ENCODE peak calls at places on chromosomes 11 and 22, in six cellular contexts. One of them, this sample, is unnamed.

GRCh38 chr11:73528877-73529530 is 68.9 kb downstream of the FAM168A start:
- DNase-seq in AG04449: no peak
- DNase-seq in HuH-7: no peak
- DNase-seq in activated CD4-positive, alpha-beta memory T cell treated with anti-CD3 and anti-CD28 coated beads, Interleukin-2, amount 10 ng/mL, durations not matched to agents 7 days and 5 days: no peak
- DNase-seq in neural progenitor cell: no peak
- DNase-seq in ascending aorta: no peak
- DNase-seq in this sample: no peak

GRCh38 chr11:73647459-73648100 is 1.2 kb downstream of the PLEKHB1 start:
- DNase-seq in neural progenitor cell: peak
- DNase-seq in activated CD4-positive, alpha-beta memory T cell treated with anti-CD3 and anti-CD28 coated beads, Interleukin-2, amount 10 ng/mL, durations not matched to agents 7 days and 5 days: peak
- DNase-seq in ascending aorta: peak
- DNase-seq in HuH-7: no peak
- DNase-seq in AG04449: no peak
- DNase-seq in this sample: peak

GRCh38 chr11:60252208-60252566 is 9.2 kb upstream of the MS4A4E start:
- DNase-seq in HuH-7: no peak
- DNase-seq in neural progenitor cell: no peak
- DNase-seq in activated CD4-positive, alpha-beta memory T cell treated with anti-CD3 and anti-CD28 coated beads, Interleukin-2, amount 10 ng/mL, durations not matched to agents 7 days and 5 days: no peak
- DNase-seq in AG04449: no peak
- DNase-seq in ascending aorta: no peak
- DNase-seq in this sample: no peak

GRCh38 chr22:47043835-47044721 is 281.6 kb downstream of the TBC1D22A start:
- DNase-seq in activated CD4-positive, alpha-beta memory T cell treated with anti-CD3 and anti-CD28 coated beads, Interleukin-2, amount 10 ng/mL, durations not matched to agents 7 days and 5 days: no peak
- DNase-seq in AG04449: no peak
- DNase-seq in neural progenitor cell: peak
- DNase-seq in ascending aorta: no peak
- DNase-seq in HuH-7: no peak
- DNase-seq in this sample: no peak

GRCh38 chr11:944711-945470 is 19.2 kb downstream of the AP2A2 start:
- DNase-seq in neural progenitor cell: peak
- DNase-seq in AG04449: no peak
- DNase-seq in activated CD4-positive, alpha-beta memory T cell treated with anti-CD3 and anti-CD28 coated beads, Interleukin-2, amount 10 ng/mL, durations not matched to agents 7 days and 5 days: no peak
- DNase-seq in ascending aorta: no peak
- DNase-seq in HuH-7: no peak
- DNase-seq in this sample: no peak

GRCh38 chr22:47209547-47210023 is 447.1 kb downstream of the TBC1D22A start:
- DNase-seq in neural progenitor cell: no peak
- DNase-seq in activated CD4-positive, alpha-beta memory T cell treated with anti-CD3 and anti-CD28 coated beads, Interleukin-2, amount 10 ng/mL, durations not matched to agents 7 days and 5 days: peak
- DNase-seq in ascending aorta: peak
- DNase-seq in AG04449: no peak
- DNase-seq in HuH-7: no peak
- DNase-seq in this sample: no peak

GRCh38 chr11:9379046-9379445 is 5.4 kb upstream of the IPO7 start:
- DNase-seq in AG04449: no peak
- DNase-seq in ascending aorta: no peak
- DNase-seq in HuH-7: no peak
- DNase-seq in activated CD4-positive, alpha-beta memory T cell treated with anti-CD3 and anti-CD28 coated beads, Interleukin-2, amount 10 ng/mL, durations not matched to agents 7 days and 5 days: no peak
- DNase-seq in neural progenitor cell: no peak
- DNase-seq in this sample: no peak

GRCh38 chr11:1197886-1198765 is 24.7 kb upstream of the MUC5B start:
- DNase-seq in neural progenitor cell: no peak
- DNase-seq in activated CD4-positive, alpha-beta memory T cell treated with anti-CD3 and anti-CD28 coated beads, Interleukin-2, amount 10 ng/mL, durations not matched to agents 7 days and 5 days: no peak
- DNase-seq in HuH-7: no peak
- DNase-seq in AG04449: no peak
- DNase-seq in ascending aorta: peak
- DNase-seq in this sample: no peak

GRCh38 chr11:8006349-8006977 is 19.3 kb downstream of the EIF3F start:
- DNase-seq in ascending aorta: peak
- DNase-seq in HuH-7: peak
- DNase-seq in neural progenitor cell: peak
- DNase-seq in activated CD4-positive, alpha-beta memory T cell treated with anti-CD3 and anti-CD28 coated beads, Interleukin-2, amount 10 ng/mL, durations not matched to agents 7 days and 5 days: peak
- DNase-seq in AG04449: peak
- DNase-seq in this sample: peak

GRCh38 chr11:47489395-47489755 is 40.4 kb upstream of the RAPSN start:
- DNase-seq in HuH-7: no peak
- DNase-seq in activated CD4-positive, alpha-beta memory T cell treated with anti-CD3 and anti-CD28 coated beads, Interleukin-2, amount 10 ng/mL, durations not matched to agents 7 days and 5 days: no peak
- DNase-seq in neural progenitor cell: no peak
- DNase-seq in AG04449: no peak
- DNase-seq in ascending aorta: no peak
- DNase-seq in this sample: no peak

GRCh38 chr22:46336119-46337078 is 885 bp downstream of the TRMU start:
- DNase-seq in ascending aorta: no peak
- DNase-seq in neural progenitor cell: peak
- DNase-seq in activated CD4-positive, alpha-beta memory T cell treated with anti-CD3 and anti-CD28 coated beads, Interleukin-2, amount 10 ng/mL, durations not matched to agents 7 days and 5 days: no peak
- DNase-seq in AG04449: no peak
- DNase-seq in HuH-7: peak
- DNase-seq in this sample: no peak

GRCh38 chr11:76493040-76493439 is 48.2 kb downstream of the EMSY start:
- DNase-seq in neural progenitor cell: no peak
- DNase-seq in AG04449: no peak
- DNase-seq in activated CD4-positive, alpha-beta memory T cell treated with anti-CD3 and anti-CD28 coated beads, Interleukin-2, amount 10 ng/mL, durations not matched to agents 7 days and 5 days: no peak
- DNase-seq in HuH-7: no peak
- DNase-seq in ascending aorta: peak
- DNase-seq in this sample: no peak

GRCh38 chr11:20611892-20612291 is 12.5 kb downstream of the SLC6A5 start:
- DNase-seq in neural progenitor cell: no peak
- DNase-seq in activated CD4-positive, alpha-beta memory T cell treated with anti-CD3 and anti-CD28 coated beads, Interleukin-2, amount 10 ng/mL, durations not matched to agents 7 days and 5 days: no peak
- DNase-seq in AG04449: no peak
- DNase-seq in ascending aorta: no peak
- DNase-seq in HuH-7: peak
- DNase-seq in this sample: no peak

GRCh38 chr11:120974980-120975379 is 48.9 kb upstream of the TBCEL start:
- DNase-seq in HuH-7: no peak
- DNase-seq in ascending aorta: no peak
- DNase-seq in activated CD4-positive, alpha-beta memory T cell treated with anti-CD3 and anti-CD28 coated beads, Interleukin-2, amount 10 ng/mL, durations not matched to agents 7 days and 5 days: no peak
- DNase-seq in neural progenitor cell: no peak
- DNase-seq in AG04449: no peak
- DNase-seq in this sample: no peak

GRCh38 chr11:355581-356458 is 13.5 kb upstream of the B4GALNT4 start:
- DNase-seq in activated CD4-positive, alpha-beta memory T cell treated with anti-CD3 and anti-CD28 coated beads, Interleukin-2, amount 10 ng/mL, durations not matched to agents 7 days and 5 days: peak
- DNase-seq in AG04449: peak
- DNase-seq in neural progenitor cell: peak
- DNase-seq in ascending aorta: peak
- DNase-seq in HuH-7: peak
- DNase-seq in this sample: peak

GRCh38 chr11:5564259-5565019 is 16.1 kb upstream of the OR52H1 start:
- DNase-seq in HuH-7: no peak
- DNase-seq in ascending aorta: no peak
- DNase-seq in AG04449: no peak
- DNase-seq in activated CD4-positive, alpha-beta memory T cell treated with anti-CD3 and anti-CD28 coated beads, Interleukin-2, amount 10 ng/mL, durations not matched to agents 7 days and 5 days: no peak
- DNase-seq in neural progenitor cell: no peak
- DNase-seq in this sample: no peak

GRCh38 chr22:31248965-31249940 is 37.2 kb downstream of the LIMK2 start:
- DNase-seq in activated CD4-positive, alpha-beta memory T cell treated with anti-CD3 and anti-CD28 coated beads, Interleukin-2, amount 10 ng/mL, durations not matched to agents 7 days and 5 days: no peak
- DNase-seq in neural progenitor cell: no peak
- DNase-seq in HuH-7: no peak
- DNase-seq in AG04449: no peak
- DNase-seq in ascending aorta: no peak
- DNase-seq in this sample: no peak

GRCh38 chr22:29080061-29080975 is 7.5 kb downstream of the KREMEN1 start:
- DNase-seq in ascending aorta: no peak
- DNase-seq in HuH-7: no peak
- DNase-seq in activated CD4-positive, alpha-beta memory T cell treated with anti-CD3 and anti-CD28 coated beads, Interleukin-2, amount 10 ng/mL, durations not matched to agents 7 days and 5 days: no peak
- DNase-seq in AG04449: no peak
- DNase-seq in neural progenitor cell: no peak
- DNase-seq in this sample: no peak